ENCODE peak calls at places on chromosomes 11 and 22, in five cellular contexts. C is stomach, R is A549, D is transverse colon, O is upper lobe of left lung. X is an unnamed sample.

GRCh38 chr22:29093980-29094379 is 21.1 kb downstream of the KREMEN1 start:
- DNase-seq in C (no peak), R (no peak), D (no peak), O (no peak), X (peak; percentile 36)

GRCh38 chr11:74019860-74020259 is 11.0 kb upstream of the UCP3 start:
- DNase-seq in C (no peak), R (no peak), D (no peak), O (no peak), X (no peak)

GRCh38 chr22:45968003-45968650 is 8.8 kb downstream of the WNT7B start:
- DNase-seq in C (no peak), R (no peak), D (no peak), O (no peak), X (no peak)

GRCh38 chr11:80822248-80822647 is 1381.4 kb upstream of the TENM4 start:
- DNase-seq in C (no peak), R (no peak), D (no peak), O (no peak), X (no peak)

GRCh38 chr11:22539851-22540376 is 85.7 kb downstream of the FANCF start:
- DNase-seq in C (no peak), R (no peak), D (no peak), O (no peak), X (no peak)

GRCh38 chr11:11348303-11348702 is 4.7 kb downstream of the CSNK2A3 start:
- DNase-seq in C (no peak), R (no peak), D (no peak), O (no peak), X (no peak)

GRCh38 chr22:28002863-28003565 is 84.0 kb upstream of the PITPNB start:
- DNase-seq in C (no peak), R (no peak), D (no peak), O (no peak), X (no peak)

GRCh38 chr22:23268139-23268712 is 87.9 kb downstream of the BCR start:
- DNase-seq in C (no peak), R (no peak), D (no peak), O (no peak), X (no peak)

GRCh38 chr11:3203221-3204043 is 15.2 kb downstream of the MRGPRG start:
- DNase-seq in C (no peak), R (peak; percentile 21), D (no peak), O (peak; percentile 78), X (no peak)

GRCh38 chr11:107496011-107496410 is 38.4 kb upstream of the CWF19L2 start:
- DNase-seq in C (no peak), R (no peak), D (no peak), O (no peak), X (no peak)

GRCh38 chr22:23261900-23262450 is 81.7 kb downstream of the BCR start:
- DNase-seq in C (no peak), R (no peak), D (no peak), O (no peak), X (no peak)

GRCh38 chr22:26401726-26402125 is 27.3 kb upstream of the ASPHD2 start:
- DNase-seq in C (no peak), R (no peak), D (no peak), O (no peak), X (no peak)

GRCh38 chr22:39242809-39243442 is 1.9 kb downstream of the PDGFB start:
- DNase-seq in C (peak; percentile 73), R (no peak), D (no peak), O (peak; percentile 86), X (no peak)

GRCh38 chr11:3840289-3840869 is 380 bp downstream of the RHOG start:
- DNase-seq in C (no peak), R (no peak), D (peak; percentile 27), O (peak; percentile 95), X (peak; percentile 38)

GRCh38 chr11:75421035-75421602 is 11.9 kb downstream of the KLHL35 start:
- DNase-seq in C (no peak), R (no peak), D (no peak), O (no peak), X (no peak)

GRCh38 chr11:69301491-69302401 is 7.8 kb downstream of the MYEOV start:
- DNase-seq in C (peak; percentile 79), R (peak; percentile 96), D (peak; percentile 83), O (no peak), X (no peak)

GRCh38 chr22:19663286-19663815 is 51.0 kb upstream of the SEPTIN5 start:
- DNase-seq in C (peak; percentile 80), R (no peak), D (peak; percentile 43), O (no peak), X (no peak)

GRCh38 chr11:76995177-76995576 is 39.0 kb upstream of the B3GNT6 start:
- DNase-seq in C (no peak), R (no peak), D (no peak), O (no peak), X (no peak)

GRCh38 chr22:50621491-50621880 is 6.5 kb downstream of the ARSA start:
- DNase-seq in C (no peak), R (no peak), D (peak; percentile 44), O (no peak), X (no peak)

GRCh38 chr11:114522818-114523217 is 36.9 kb downstream of the NXPE1 start:
- DNase-seq in C (no peak), R (no peak), D (no peak), O (no peak), X (no peak)

GRCh38 chr11:70049045-70049444 is 29.1 kb upstream of the ANO1 start:
- DNase-seq in C (no peak), R (no peak), D (no peak), O (no peak), X (no peak)

GRCh38 chr11:63940786-63941185 is 2.0 kb downstream of the NAA40 start:
- DNase-seq in C (no peak), R (no peak), D (no peak), O (no peak), X (no peak)

GRCh38 chr22:31284241-31284745 is 8.0 kb downstream of the PIK3IP1 start:
- DNase-seq in C (no peak), R (no peak), D (no peak), O (no peak), X (no peak)

DNA sequence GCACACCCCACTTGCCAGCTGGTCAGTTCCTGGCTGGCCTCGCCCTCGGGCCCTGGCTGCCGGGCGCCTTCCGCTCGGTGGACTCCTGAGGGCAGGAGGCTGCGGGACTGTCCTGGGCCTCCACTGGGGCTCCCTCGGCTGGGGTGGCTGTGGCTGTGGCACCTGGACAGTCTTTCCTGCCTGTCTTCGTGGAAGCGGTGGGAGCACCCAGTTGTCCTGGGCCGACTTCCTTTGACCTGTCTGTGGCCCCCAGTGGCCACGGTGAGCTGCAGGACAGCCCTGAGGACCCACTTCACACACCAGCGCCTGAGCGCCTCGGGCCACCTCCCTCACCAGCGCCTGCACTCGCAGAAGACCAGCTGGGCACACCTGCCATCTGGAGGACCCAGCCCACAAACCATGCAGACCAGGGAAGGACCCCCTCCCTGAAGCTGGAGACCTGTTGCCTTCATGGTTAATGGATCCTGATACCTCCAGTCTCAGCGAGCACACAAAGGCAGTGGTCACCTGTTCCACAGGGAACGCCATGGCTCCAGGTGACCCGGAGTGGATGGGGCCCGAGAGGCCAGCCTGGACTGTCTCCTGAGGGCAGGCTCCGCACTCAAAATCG is 1.7 kb upstream of the EPS8L2 start:
- DNase-seq in C (no peak), R (no peak), D (no peak), O (no peak), X (no peak)
- H3K27ac ChIP-seq in C (peak overlapping the region; percentile 95), R (peak overlapping the region; percentile 99), D (peak overlapping the region; percentile 93), O (peak overlapping the region; percentile 75), X (no peak overlapping the region)

GRCh38 chr11:65471410-65471762 is 27.5 kb upstream of the MALAT1 start:
- DNase-seq in C (peak; percentile 84), R (peak; percentile 91), D (peak; percentile 78), O (no peak), X (no peak)
- TF ChIP-seq EP300 in C (peak; percentile 70), R (no peak), D (peak; percentile 16), O (no peak), X (no peak)

GRCh38 chr11:54603898-54604297 is at the start of gene OR4C46:
- DNase-seq in C (no peak), R (no peak), D (no peak), O (no peak), X (no peak)
- H3K27ac ChIP-seq in C (no peak within 1 kb of the TSS), R (no peak within 1 kb of the TSS), D (no peak within 1 kb of the TSS), O (no peak within 1 kb of the TSS), X (no peak within 1 kb of the TSS)

GRCh38 chr11:92440701-92441338 is 216.2 kb downstream of the FAT3 start:
- DNase-seq in C (no peak), R (no peak), D (no peak), O (no peak), X (no peak)

GRCh38 chr11:92432515-92432914 is 207.9 kb downstream of the FAT3 start:
- DNase-seq in C (no peak), R (no peak), D (no peak), O (no peak), X (no peak)

GRCh38 chr11:92439133-92439532 is 214.5 kb downstream of the FAT3 start:
- DNase-seq in C (no peak), R (no peak), D (no peak), O (no peak), X (no peak)

GRCh38 chr11:92436026-92436425 is 211.4 kb downstream of the FAT3 start:
- DNase-seq in C (no peak), R (no peak), D (no peak), O (no peak), X (no peak)
- TF ChIP-seq EP300 in C (no peak), R (no peak), D (no peak), O (no peak), X (no peak)

GRCh38 chr22:42299586-42300285 is 29.3 kb upstream of the TCF20 start:
- DNase-seq in C (peak; percentile 34), R (no peak), D (peak; percentile 48), O (peak; percentile 48), X (peak; percentile 25)
- H3K27ac ChIP-seq in C (no peak overlapping the region), R (no peak overlapping the region), D (peak overlapping the region; percentile 56), O (no peak overlapping the region), X (peak overlapping the region; percentile 58)

DNA sequence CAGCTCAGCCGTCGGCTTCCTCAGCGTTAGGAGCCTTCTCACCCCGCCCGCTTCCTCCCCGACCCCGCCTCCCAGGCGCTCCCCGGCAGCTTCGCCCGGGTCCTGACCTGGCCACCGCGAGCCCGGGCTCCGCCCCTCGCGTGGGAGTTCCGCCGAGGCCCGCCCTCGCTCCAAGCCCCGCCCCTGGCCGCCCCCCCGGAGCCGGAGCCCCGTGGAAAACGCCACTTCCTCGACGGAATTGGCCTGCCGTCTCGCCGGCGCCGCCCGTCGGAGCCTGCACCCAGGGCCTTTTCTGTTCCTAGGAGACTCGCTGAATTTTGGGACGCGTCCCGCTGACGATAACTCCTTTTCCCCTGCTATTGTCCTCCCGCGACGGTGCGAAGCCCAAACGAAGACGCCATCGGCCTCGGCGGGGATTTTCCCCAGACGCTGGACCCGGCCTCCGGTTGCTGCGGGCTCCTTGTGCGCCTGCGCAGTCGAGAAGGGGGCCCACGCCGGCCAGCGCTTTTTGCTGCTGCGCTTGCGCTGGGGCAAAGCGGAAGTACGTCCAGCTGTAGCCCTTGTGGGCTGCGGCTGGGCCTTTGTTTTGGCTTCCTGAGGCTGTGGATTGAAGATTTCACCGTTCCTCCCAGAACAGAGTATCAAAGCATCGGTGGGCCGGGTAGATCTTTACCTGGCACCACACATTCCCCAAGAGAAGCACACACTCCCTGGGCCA is 10.0 kb downstream of the RELA start:
- DNase-seq in C (peak; percentile 95), R (peak; percentile 91), D (peak; percentile 96), O (peak; percentile 100), X (peak; percentile 87)
- TF ChIP-seq EP300 in C (no peak), R (no peak), D (no peak), O (no peak), X (peak; percentile 95)